ENCODE peak calls at places on chromosomes 6 and 20, in nine cellular contexts. One of them, this sample, is unnamed.

GRCh38 chr6:69813508-69813907 is 16.7 kb upstream of the LMBRD1 start:
- DNase-seq in psoas muscle: no peak
- DNase-seq in cardiac fibroblast: no peak
- DNase-seq in Panc1: no peak
- DNase-seq in glutamatergic neuron: no peak
- DNase-seq in B cell: peak
- DNase-seq in cardiac muscle cell: no peak
- DNase-seq in esophagus squamous epithelium: no peak
- DNase-seq in WERI-Rb-1: no peak
- DNase-seq in this sample: no peak

GRCh38 chr20:3134151-3134550 is 25.5 kb downstream of the FASTKD5 start:
- DNase-seq in psoas muscle: no peak
- DNase-seq in cardiac fibroblast: no peak
- DNase-seq in Panc1: no peak
- DNase-seq in glutamatergic neuron: no peak
- DNase-seq in B cell: no peak
- DNase-seq in cardiac muscle cell: no peak
- DNase-seq in esophagus squamous epithelium: no peak
- DNase-seq in WERI-Rb-1: no peak
- DNase-seq in this sample: no peak

GRCh38 chr6:139153876-139154275 is 19.0 kb downstream of the HECA start:
- DNase-seq in psoas muscle: no peak
- DNase-seq in cardiac fibroblast: peak
- DNase-seq in Panc1: no peak
- DNase-seq in glutamatergic neuron: no peak
- DNase-seq in B cell: no peak
- DNase-seq in cardiac muscle cell: peak
- DNase-seq in esophagus squamous epithelium: no peak
- DNase-seq in WERI-Rb-1: no peak
- DNase-seq in this sample: no peak

GRCh38 chr6:125858427-125859320 is 67.9 kb downstream of the NCOA7 start:
- DNase-seq in psoas muscle: no peak
- DNase-seq in cardiac fibroblast: peak
- DNase-seq in Panc1: peak
- DNase-seq in glutamatergic neuron: peak
- DNase-seq in B cell: peak
- DNase-seq in cardiac muscle cell: peak
- DNase-seq in esophagus squamous epithelium: no peak
- DNase-seq in WERI-Rb-1: peak
- DNase-seq in this sample: no peak

GRCh38 chr6:121216928-121217327 is 117.4 kb downstream of the TBC1D32 start:
- DNase-seq in psoas muscle: no peak
- DNase-seq in cardiac fibroblast: peak
- DNase-seq in Panc1: no peak
- DNase-seq in glutamatergic neuron: no peak
- DNase-seq in B cell: no peak
- DNase-seq in cardiac muscle cell: peak
- DNase-seq in esophagus squamous epithelium: no peak
- DNase-seq in WERI-Rb-1: peak
- DNase-seq in this sample: no peak

GRCh38 chr6:16311763-16312162 is 73.4 kb downstream of the GMPR start:
- DNase-seq in psoas muscle: no peak
- DNase-seq in cardiac fibroblast: no peak
- DNase-seq in Panc1: no peak
- DNase-seq in glutamatergic neuron: no peak
- DNase-seq in B cell: no peak
- DNase-seq in cardiac muscle cell: no peak
- DNase-seq in esophagus squamous epithelium: no peak
- DNase-seq in WERI-Rb-1: no peak
- DNase-seq in this sample: no peak

GRCh38 chr6:51398793-51399192 is 580.1 kb downstream of the TFAP2B start:
- DNase-seq in psoas muscle: no peak
- DNase-seq in cardiac fibroblast: no peak
- DNase-seq in Panc1: no peak
- DNase-seq in glutamatergic neuron: no peak
- DNase-seq in B cell: no peak
- DNase-seq in cardiac muscle cell: no peak
- DNase-seq in esophagus squamous epithelium: no peak
- DNase-seq in WERI-Rb-1: no peak
- DNase-seq in this sample: no peak

GRCh38 chr6:157891544-157892362 is 68.7 kb downstream of the SNX9 start:
- DNase-seq in psoas muscle: no peak
- DNase-seq in cardiac fibroblast: no peak
- DNase-seq in Panc1: no peak
- DNase-seq in glutamatergic neuron: no peak
- DNase-seq in B cell: no peak
- DNase-seq in cardiac muscle cell: peak
- DNase-seq in esophagus squamous epithelium: no peak
- DNase-seq in WERI-Rb-1: no peak
- DNase-seq in this sample: no peak

GRCh38 chr6:33418690-33419291 is 884 bp upstream of the CUTA start:
- DNase-seq in psoas muscle: no peak
- DNase-seq in cardiac fibroblast: peak
- DNase-seq in Panc1: no peak
- DNase-seq in glutamatergic neuron: no peak
- DNase-seq in B cell: no peak
- DNase-seq in cardiac muscle cell: peak
- DNase-seq in esophagus squamous epithelium: no peak
- DNase-seq in WERI-Rb-1: no peak
- DNase-seq in this sample: no peak

GRCh38 chr6:101832371-101832770 is 438.9 kb downstream of the GRIK2 start:
- DNase-seq in psoas muscle: no peak
- DNase-seq in cardiac fibroblast: no peak
- DNase-seq in Panc1: no peak
- DNase-seq in glutamatergic neuron: no peak
- DNase-seq in B cell: no peak
- DNase-seq in cardiac muscle cell: no peak
- DNase-seq in esophagus squamous epithelium: no peak
- DNase-seq in WERI-Rb-1: no peak
- DNase-seq in this sample: no peak

GRCh38 chr6:159399953-159400352 is 230.8 kb downstream of the FNDC1 start:
- DNase-seq in psoas muscle: no peak
- DNase-seq in cardiac fibroblast: no peak
- DNase-seq in Panc1: no peak
- DNase-seq in glutamatergic neuron: no peak
- DNase-seq in B cell: no peak
- DNase-seq in cardiac muscle cell: no peak
- DNase-seq in esophagus squamous epithelium: no peak
- DNase-seq in WERI-Rb-1: no peak
- DNase-seq in this sample: no peak

GRCh38 chr6:92779758-92780157 is 639.6 kb downstream of the EPHA7 start:
- DNase-seq in psoas muscle: peak
- DNase-seq in cardiac fibroblast: peak
- DNase-seq in Panc1: no peak
- DNase-seq in glutamatergic neuron: no peak
- DNase-seq in B cell: no peak
- DNase-seq in cardiac muscle cell: peak
- DNase-seq in esophagus squamous epithelium: no peak
- DNase-seq in WERI-Rb-1: no peak
- DNase-seq in this sample: no peak

GRCh38 chr20:47055699-47056369 is 161.2 kb downstream of the EYA2 start:
- DNase-seq in psoas muscle: no peak
- DNase-seq in cardiac fibroblast: no peak
- DNase-seq in Panc1: no peak
- DNase-seq in glutamatergic neuron: no peak
- DNase-seq in B cell: no peak
- DNase-seq in cardiac muscle cell: no peak
- DNase-seq in esophagus squamous epithelium: no peak
- DNase-seq in WERI-Rb-1: no peak
- DNase-seq in this sample: no peak

GRCh38 chr20:33005132-33005566 is 916 bp upstream of the SUN5 start:
- DNase-seq in psoas muscle: no peak
- DNase-seq in cardiac fibroblast: peak
- DNase-seq in Panc1: no peak
- DNase-seq in glutamatergic neuron: no peak
- DNase-seq in B cell: peak
- DNase-seq in cardiac muscle cell: peak
- DNase-seq in esophagus squamous epithelium: no peak
- DNase-seq in WERI-Rb-1: no peak
- DNase-seq in this sample: no peak

GRCh38 chr20:5741089-5741488 is 9.1 kb upstream of the SHLD1 start:
- DNase-seq in psoas muscle: no peak
- DNase-seq in cardiac fibroblast: no peak
- DNase-seq in Panc1: no peak
- DNase-seq in glutamatergic neuron: no peak
- DNase-seq in B cell: no peak
- DNase-seq in cardiac muscle cell: peak
- DNase-seq in esophagus squamous epithelium: no peak
- DNase-seq in WERI-Rb-1: no peak
- DNase-seq in this sample: no peak

GRCh38 chr20:3681931-3682820 is at the start of gene ADAM33:
- DNase-seq in psoas muscle: peak
- DNase-seq in cardiac fibroblast: no peak
- DNase-seq in Panc1: no peak
- DNase-seq in glutamatergic neuron: peak
- DNase-seq in B cell: no peak
- DNase-seq in cardiac muscle cell: peak
- DNase-seq in esophagus squamous epithelium: no peak
- DNase-seq in WERI-Rb-1: no peak
- DNase-seq in this sample: no peak

GRCh38 chr6:28729501-28730402 is 194.0 kb downstream of the TRIM27 start:
- DNase-seq in psoas muscle: no peak
- DNase-seq in cardiac fibroblast: no peak
- DNase-seq in Panc1: no peak
- DNase-seq in glutamatergic neuron: no peak
- DNase-seq in B cell: no peak
- DNase-seq in cardiac muscle cell: no peak
- DNase-seq in esophagus squamous epithelium: no peak
- DNase-seq in WERI-Rb-1: no peak
- DNase-seq in this sample: no peak

GRCh38 chr6:69331886-69332285 is 464.9 kb downstream of the LMBRD1 start:
- DNase-seq in psoas muscle: no peak
- DNase-seq in cardiac fibroblast: no peak
- DNase-seq in Panc1: no peak
- DNase-seq in glutamatergic neuron: no peak
- DNase-seq in B cell: no peak
- DNase-seq in cardiac muscle cell: no peak
- DNase-seq in esophagus squamous epithelium: no peak
- DNase-seq in WERI-Rb-1: no peak
- DNase-seq in this sample: no peak

GRCh38 chr20:10554285-10554684 is 119.2 kb downstream of the SLX4IP start:
- DNase-seq in psoas muscle: no peak
- DNase-seq in cardiac fibroblast: peak
- DNase-seq in Panc1: no peak
- DNase-seq in glutamatergic neuron: no peak
- DNase-seq in B cell: no peak
- DNase-seq in cardiac muscle cell: no peak
- DNase-seq in esophagus squamous epithelium: no peak
- DNase-seq in WERI-Rb-1: no peak
- DNase-seq in this sample: no peak

GRCh38 chr20:50569864-50570836 is 60.0 kb downstream of the PTPN1 start:
- DNase-seq in psoas muscle: no peak
- DNase-seq in cardiac fibroblast: peak
- DNase-seq in Panc1: no peak
- DNase-seq in glutamatergic neuron: no peak
- DNase-seq in B cell: peak
- DNase-seq in cardiac muscle cell: peak
- DNase-seq in esophagus squamous epithelium: no peak
- DNase-seq in WERI-Rb-1: peak
- DNase-seq in this sample: no peak
- TF ChIP-seq CTCF in psoas muscle: no peak
- TF ChIP-seq CTCF in cardiac fibroblast: peak
- TF ChIP-seq CTCF in Panc1: no peak
- TF ChIP-seq CTCF in glutamatergic neuron: no peak
- TF ChIP-seq CTCF in B cell: peak
- TF ChIP-seq CTCF in cardiac muscle cell: peak
- TF ChIP-seq CTCF in esophagus squamous epithelium: peak
- TF ChIP-seq CTCF in WERI-Rb-1: peak
- TF ChIP-seq CTCF in this sample: peak

GRCh38 chr20:43243672-43244269 is 54.1 kb upstream of the PTPRT start:
- DNase-seq in psoas muscle: no peak
- DNase-seq in cardiac fibroblast: no peak
- DNase-seq in Panc1: no peak
- DNase-seq in glutamatergic neuron: peak
- DNase-seq in B cell: no peak
- DNase-seq in cardiac muscle cell: peak
- DNase-seq in esophagus squamous epithelium: no peak
- DNase-seq in WERI-Rb-1: peak
- DNase-seq in this sample: no peak
- TF ChIP-seq CTCF in psoas muscle: no peak
- TF ChIP-seq CTCF in cardiac fibroblast: no peak
- TF ChIP-seq CTCF in Panc1: peak
- TF ChIP-seq CTCF in glutamatergic neuron: no peak
- TF ChIP-seq CTCF in B cell: no peak
- TF ChIP-seq CTCF in cardiac muscle cell: peak
- TF ChIP-seq CTCF in esophagus squamous epithelium: no peak
- TF ChIP-seq CTCF in WERI-Rb-1: peak
- TF ChIP-seq CTCF in this sample: no peak

DNA sequence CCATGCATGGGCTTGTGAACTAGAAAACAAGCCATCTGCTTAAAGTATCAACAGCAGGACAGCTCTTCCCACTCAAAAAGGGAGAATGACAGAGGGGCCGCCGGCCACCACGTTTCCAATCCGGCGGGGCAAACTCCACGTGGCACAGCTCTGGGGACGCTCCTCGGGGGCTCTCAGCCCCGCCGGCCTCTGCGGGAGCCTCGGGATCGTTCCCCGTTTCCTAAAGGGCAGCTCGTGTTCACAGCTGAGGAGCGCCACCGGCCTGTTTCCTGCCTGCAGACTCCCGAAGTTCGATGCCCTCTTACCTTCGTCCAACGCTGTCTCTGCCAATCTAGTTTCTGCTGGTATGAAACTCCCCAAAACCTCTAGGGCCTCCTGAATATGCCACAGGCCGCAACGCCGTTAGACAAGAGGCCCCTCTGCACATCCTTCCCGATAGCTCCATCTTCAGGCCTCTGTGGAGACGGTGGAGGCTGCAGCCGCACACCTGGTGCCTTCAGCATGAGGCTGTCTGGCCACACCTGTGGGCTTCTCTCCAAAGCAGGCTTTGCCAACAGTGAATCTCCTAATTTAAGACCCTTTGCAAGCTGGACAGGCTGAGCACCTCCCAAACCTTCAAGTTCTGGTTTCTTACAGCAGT is 46.5 kb downstream of the KCNQ2 start:
- DNase-seq in psoas muscle: no peak
- DNase-seq in cardiac fibroblast: no peak
- DNase-seq in Panc1: no peak
- DNase-seq in glutamatergic neuron: no peak
- DNase-seq in B cell: no peak
- DNase-seq in cardiac muscle cell: no peak
- DNase-seq in esophagus squamous epithelium: no peak
- DNase-seq in WERI-Rb-1: no peak
- DNase-seq in this sample: no peak
- TF ChIP-seq CTCF in psoas muscle: no peak
- TF ChIP-seq CTCF in cardiac fibroblast: no peak
- TF ChIP-seq CTCF in Panc1: no peak
- TF ChIP-seq CTCF in glutamatergic neuron: no peak
- TF ChIP-seq CTCF in B cell: no peak
- TF ChIP-seq CTCF in cardiac muscle cell: no peak
- TF ChIP-seq CTCF in esophagus squamous epithelium: no peak
- TF ChIP-seq CTCF in WERI-Rb-1: peak
- TF ChIP-seq CTCF in this sample: no peak

GRCh38 chr20:63538204-63539091 is 1.3 kb upstream of the PTK6 start:
- DNase-seq in psoas muscle: no peak
- DNase-seq in cardiac fibroblast: peak
- DNase-seq in Panc1: no peak
- DNase-seq in glutamatergic neuron: no peak
- DNase-seq in B cell: no peak
- DNase-seq in cardiac muscle cell: no peak
- DNase-seq in esophagus squamous epithelium: no peak
- DNase-seq in WERI-Rb-1: peak
- DNase-seq in this sample: peak
- TF ChIP-seq CTCF in psoas muscle: no peak
- TF ChIP-seq CTCF in cardiac fibroblast: no peak
- TF ChIP-seq CTCF in Panc1: peak
- TF ChIP-seq CTCF in glutamatergic neuron: peak
- TF ChIP-seq CTCF in B cell: peak
- TF ChIP-seq CTCF in cardiac muscle cell: no peak
- TF ChIP-seq CTCF in esophagus squamous epithelium: peak
- TF ChIP-seq CTCF in WERI-Rb-1: peak
- TF ChIP-seq CTCF in this sample: no peak